ENCODE peak calls at places on chromosomes 7 and 10, in nine cellular contexts. One of them, this sample, is unnamed.

GRCh38 chr7:143052041-143052440 is at the start of gene OR6V1:
- DNase-seq in psoas muscle: no peak
- DNase-seq in H1: no peak
- DNase-seq in heart left ventricle: no peak
- DNase-seq in lower lobe of right lung: no peak
- DNase-seq in IMR-90: no peak
- DNase-seq in gastrocnemius medialis: no peak
- DNase-seq in CD8-positive, alpha-beta T cell: no peak
- DNase-seq in sigmoid colon: no peak
- DNase-seq in this sample: no peak

GRCh38 chr7:151113344-151114150 is 27.3 kb downstream of the AGAP3 start:
- DNase-seq in psoas muscle: no peak
- DNase-seq in H1: no peak
- DNase-seq in heart left ventricle: no peak
- DNase-seq in lower lobe of right lung: peak; percentile 75
- DNase-seq in IMR-90: peak; percentile 93
- DNase-seq in gastrocnemius medialis: no peak
- DNase-seq in CD8-positive, alpha-beta T cell: no peak
- DNase-seq in sigmoid colon: no peak
- DNase-seq in this sample: no peak

GRCh38 chr10:70893227-70894006 is 5.1 kb upstream of the PCBD1 start:
- DNase-seq in psoas muscle: no peak
- DNase-seq in H1: no peak
- DNase-seq in heart left ventricle: no peak
- DNase-seq in lower lobe of right lung: no peak
- DNase-seq in IMR-90: no peak
- DNase-seq in gastrocnemius medialis: no peak
- DNase-seq in CD8-positive, alpha-beta T cell: no peak
- DNase-seq in sigmoid colon: peak; percentile 44
- DNase-seq in this sample: no peak

GRCh38 chr7:113891828-113892227 is 27.0 kb downstream of the PPP1R3A start:
- DNase-seq in psoas muscle: no peak
- DNase-seq in H1: no peak
- DNase-seq in heart left ventricle: no peak
- DNase-seq in lower lobe of right lung: no peak
- DNase-seq in IMR-90: peak; percentile 56
- DNase-seq in gastrocnemius medialis: no peak
- DNase-seq in CD8-positive, alpha-beta T cell: no peak
- DNase-seq in sigmoid colon: no peak
- DNase-seq in this sample: no peak

GRCh38 chr10:114753126-114753525 is 68.5 kb upstream of the FHIP2A start:
- DNase-seq in psoas muscle: no peak
- DNase-seq in H1: no peak
- DNase-seq in heart left ventricle: no peak
- DNase-seq in lower lobe of right lung: no peak
- DNase-seq in IMR-90: peak; percentile 77
- DNase-seq in gastrocnemius medialis: no peak
- DNase-seq in CD8-positive, alpha-beta T cell: no peak
- DNase-seq in sigmoid colon: no peak
- DNase-seq in this sample: no peak

GRCh38 chr10:85642421-85643170 is 724.0 kb downstream of the GRID1 start:
- DNase-seq in psoas muscle: no peak
- DNase-seq in H1: no peak
- DNase-seq in heart left ventricle: no peak
- DNase-seq in lower lobe of right lung: no peak
- DNase-seq in IMR-90: no peak
- DNase-seq in gastrocnemius medialis: no peak
- DNase-seq in CD8-positive, alpha-beta T cell: no peak
- DNase-seq in sigmoid colon: no peak
- DNase-seq in this sample: no peak

GRCh38 chr10:17344206-17344605 is 110.2 kb downstream of the ST8SIA6 start:
- DNase-seq in psoas muscle: no peak
- DNase-seq in H1: no peak
- DNase-seq in heart left ventricle: no peak
- DNase-seq in lower lobe of right lung: no peak
- DNase-seq in IMR-90: no peak
- DNase-seq in gastrocnemius medialis: no peak
- DNase-seq in CD8-positive, alpha-beta T cell: no peak
- DNase-seq in sigmoid colon: no peak
- DNase-seq in this sample: no peak

GRCh38 chr10:32332299-32332750 is 14.6 kb downstream of the EPC1 start:
- DNase-seq in psoas muscle: no peak
- DNase-seq in H1: no peak
- DNase-seq in heart left ventricle: no peak
- DNase-seq in lower lobe of right lung: no peak
- DNase-seq in IMR-90: peak; percentile 25
- DNase-seq in gastrocnemius medialis: peak; percentile 50
- DNase-seq in CD8-positive, alpha-beta T cell: peak; percentile 54
- DNase-seq in sigmoid colon: no peak
- DNase-seq in this sample: peak; percentile 47

GRCh38 chr10:111117528-111118277 is 40.9 kb downstream of the ADRA2A start:
- DNase-seq in psoas muscle: no peak
- DNase-seq in H1: no peak
- DNase-seq in heart left ventricle: no peak
- DNase-seq in lower lobe of right lung: no peak
- DNase-seq in IMR-90: no peak
- DNase-seq in gastrocnemius medialis: no peak
- DNase-seq in CD8-positive, alpha-beta T cell: no peak
- DNase-seq in sigmoid colon: no peak
- DNase-seq in this sample: no peak

GRCh38 chr10:116146374-116146773 is 126.6 kb downstream of the GFRA1 start:
- DNase-seq in psoas muscle: no peak
- DNase-seq in H1: no peak
- DNase-seq in heart left ventricle: no peak
- DNase-seq in lower lobe of right lung: no peak
- DNase-seq in IMR-90: peak; percentile 30
- DNase-seq in gastrocnemius medialis: no peak
- DNase-seq in CD8-positive, alpha-beta T cell: no peak
- DNase-seq in sigmoid colon: no peak
- DNase-seq in this sample: no peak

GRCh38 chr7:665251-665650 is 61.2 kb upstream of the DNAAF5 start:
- DNase-seq in psoas muscle: no peak
- DNase-seq in H1: peak; percentile 56
- DNase-seq in heart left ventricle: no peak
- DNase-seq in lower lobe of right lung: no peak
- DNase-seq in IMR-90: peak; percentile 51
- DNase-seq in gastrocnemius medialis: no peak
- DNase-seq in CD8-positive, alpha-beta T cell: no peak
- DNase-seq in sigmoid colon: peak; percentile 76
- DNase-seq in this sample: peak; percentile 82

GRCh38 chr10:21525367-21526183 is at the start of gene SKIDA1:
- DNase-seq in psoas muscle: peak; percentile 94
- DNase-seq in H1: peak; percentile 90
- DNase-seq in heart left ventricle: peak; percentile 89
- DNase-seq in lower lobe of right lung: peak; percentile 90
- DNase-seq in IMR-90: peak; percentile 86
- DNase-seq in gastrocnemius medialis: peak; percentile 82
- DNase-seq in CD8-positive, alpha-beta T cell: peak; percentile 40
- DNase-seq in sigmoid colon: peak; percentile 93
- DNase-seq in this sample: peak; percentile 88

GRCh38 chr7:137935849-137936508 is 65.9 kb downstream of the CREB3L2 start:
- DNase-seq in psoas muscle: no peak
- DNase-seq in H1: no peak
- DNase-seq in heart left ventricle: no peak
- DNase-seq in lower lobe of right lung: no peak
- DNase-seq in IMR-90: no peak
- DNase-seq in gastrocnemius medialis: peak; percentile 24
- DNase-seq in CD8-positive, alpha-beta T cell: no peak
- DNase-seq in sigmoid colon: no peak
- DNase-seq in this sample: no peak

DNA sequence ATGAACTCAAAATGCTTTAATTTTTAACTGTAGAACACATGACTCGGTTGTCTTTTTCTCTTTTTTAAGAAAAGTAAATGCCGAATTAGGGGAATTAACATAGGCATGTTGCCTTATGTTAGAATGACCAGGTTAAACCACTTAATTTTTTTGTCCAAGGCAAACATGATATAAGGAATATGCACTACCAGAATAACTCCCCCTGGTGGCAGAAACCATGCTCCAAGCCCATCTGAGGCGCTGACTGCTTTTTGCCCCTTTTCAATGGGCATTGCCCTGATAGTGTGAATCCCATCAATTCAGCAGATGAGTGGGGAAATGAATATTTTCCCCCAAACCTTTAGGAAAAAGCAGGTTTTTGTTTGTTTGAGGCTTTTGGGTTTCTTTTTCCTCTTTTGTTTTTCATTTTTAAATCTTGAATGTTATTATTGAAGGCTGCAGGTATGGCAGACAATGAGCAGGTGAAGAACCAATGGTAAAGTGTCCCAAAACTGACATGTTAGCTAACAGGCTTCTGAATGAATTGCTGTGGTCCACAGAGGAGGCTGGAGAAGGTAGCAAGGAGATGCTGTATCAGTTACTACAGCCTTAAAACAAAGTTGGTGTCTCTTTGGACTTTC is 284.3 kb downstream of the SORCS3 start:
- DNase-seq in psoas muscle: no peak
- DNase-seq in H1: peak; percentile 71
- DNase-seq in heart left ventricle: peak; percentile 14
- DNase-seq in lower lobe of right lung: no peak
- DNase-seq in IMR-90: no peak
- DNase-seq in gastrocnemius medialis: no peak
- DNase-seq in CD8-positive, alpha-beta T cell: no peak
- DNase-seq in sigmoid colon: no peak
- DNase-seq in this sample: peak; percentile 70
- TF ChIP-seq CTCF in psoas muscle: peak; percentile 42
- TF ChIP-seq CTCF in H1: peak; percentile 63
- TF ChIP-seq CTCF in heart left ventricle: peak; percentile 67
- TF ChIP-seq CTCF in lower lobe of right lung: peak; percentile 71
- TF ChIP-seq CTCF in IMR-90: peak; percentile 13
- TF ChIP-seq CTCF in gastrocnemius medialis: no peak
- TF ChIP-seq CTCF in CD8-positive, alpha-beta T cell: no peak
- TF ChIP-seq CTCF in sigmoid colon: peak; percentile 21
- TF ChIP-seq CTCF in this sample: peak; percentile 74

GRCh38 chr10:6164271-6165095 is 38.2 kb upstream of the PFKFB3 start:
- DNase-seq in psoas muscle: no peak
- DNase-seq in H1: no peak
- DNase-seq in heart left ventricle: no peak
- DNase-seq in lower lobe of right lung: no peak
- DNase-seq in IMR-90: no peak
- DNase-seq in gastrocnemius medialis: no peak
- DNase-seq in CD8-positive, alpha-beta T cell: no peak
- DNase-seq in sigmoid colon: peak; percentile 63
- DNase-seq in this sample: peak; percentile 73

GRCh38 chr10:6161913-6162312 is 40.8 kb upstream of the PFKFB3 start:
- DNase-seq in psoas muscle: no peak
- DNase-seq in H1: no peak
- DNase-seq in heart left ventricle: no peak
- DNase-seq in lower lobe of right lung: no peak
- DNase-seq in IMR-90: no peak
- DNase-seq in gastrocnemius medialis: no peak
- DNase-seq in CD8-positive, alpha-beta T cell: no peak
- DNase-seq in sigmoid colon: no peak
- DNase-seq in this sample: no peak

GRCh38 chr10:6165221-6165725 is 37.5 kb upstream of the PFKFB3 start:
- DNase-seq in psoas muscle: no peak
- DNase-seq in H1: no peak
- DNase-seq in heart left ventricle: no peak
- DNase-seq in lower lobe of right lung: no peak
- DNase-seq in IMR-90: no peak
- DNase-seq in gastrocnemius medialis: no peak
- DNase-seq in CD8-positive, alpha-beta T cell: no peak
- DNase-seq in sigmoid colon: no peak
- DNase-seq in this sample: no peak

GRCh38 chr10:6162589-6163356 is 40.0 kb upstream of the PFKFB3 start:
- DNase-seq in psoas muscle: no peak
- DNase-seq in H1: no peak
- DNase-seq in heart left ventricle: no peak
- DNase-seq in lower lobe of right lung: no peak
- DNase-seq in IMR-90: no peak
- DNase-seq in gastrocnemius medialis: no peak
- DNase-seq in CD8-positive, alpha-beta T cell: no peak
- DNase-seq in sigmoid colon: no peak
- DNase-seq in this sample: peak; percentile 85

GRCh38 chr10:6163364-6164270 is 39.1 kb upstream of the PFKFB3 start:
- DNase-seq in psoas muscle: peak; percentile 97
- DNase-seq in H1: peak; percentile 94
- DNase-seq in heart left ventricle: peak; percentile 94
- DNase-seq in lower lobe of right lung: peak; percentile 93
- DNase-seq in IMR-90: peak; percentile 84
- DNase-seq in gastrocnemius medialis: peak; percentile 91
- DNase-seq in CD8-positive, alpha-beta T cell: peak; percentile 91
- DNase-seq in sigmoid colon: peak; percentile 95
- DNase-seq in this sample: peak; percentile 91
- H3K27ac ChIP-seq in psoas muscle: peak overlapping the region; percentile 92
- H3K27ac ChIP-seq in H1: no peak overlapping the region
- H3K27ac ChIP-seq in heart left ventricle: peak overlapping the region; percentile 83
- H3K27ac ChIP-seq in lower lobe of right lung: peak overlapping the region; percentile 95
- H3K27ac ChIP-seq in IMR-90: peak overlapping the region; percentile 55
- H3K27ac ChIP-seq in gastrocnemius medialis: peak overlapping the region; percentile 99
- H3K27ac ChIP-seq in CD8-positive, alpha-beta T cell: peak overlapping the region; percentile 90
- H3K27ac ChIP-seq in sigmoid colon: peak overlapping the region; percentile 90
- H3K27ac ChIP-seq in this sample: peak overlapping the region; percentile 93

DNA sequence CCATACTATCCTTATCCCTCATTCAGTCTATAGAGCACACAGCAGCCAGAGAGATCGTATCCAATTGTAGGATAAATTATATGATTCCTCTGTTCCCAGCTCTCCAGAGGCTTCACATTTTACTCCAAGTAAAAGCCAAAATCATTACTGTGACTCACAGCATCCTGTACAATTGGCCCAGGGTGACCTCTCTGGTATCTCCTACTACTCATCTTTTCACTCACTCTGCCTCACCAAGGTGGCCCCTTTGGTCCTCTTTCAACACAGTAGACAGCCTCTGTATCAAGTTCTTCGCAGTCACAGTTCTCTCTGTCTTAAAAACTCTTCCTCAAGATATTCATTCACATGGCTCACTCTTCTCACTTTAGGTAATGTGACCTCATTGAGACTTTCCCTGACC is 72.6 kb upstream of the LSM8 start:
- DNase-seq in psoas muscle: no peak
- DNase-seq in H1: no peak
- DNase-seq in heart left ventricle: no peak
- DNase-seq in lower lobe of right lung: no peak
- DNase-seq in IMR-90: no peak
- DNase-seq in gastrocnemius medialis: no peak
- DNase-seq in CD8-positive, alpha-beta T cell: no peak
- DNase-seq in sigmoid colon: no peak
- DNase-seq in this sample: no peak
- H3K4me3 ChIP-seq in psoas muscle: no peak overlapping the region
- H3K4me3 ChIP-seq in H1: no peak overlapping the region
- H3K4me3 ChIP-seq in heart left ventricle: no peak overlapping the region
- H3K4me3 ChIP-seq in lower lobe of right lung: no peak overlapping the region
- H3K4me3 ChIP-seq in IMR-90: no peak overlapping the region
- H3K4me3 ChIP-seq in gastrocnemius medialis: no peak overlapping the region
- H3K4me3 ChIP-seq in CD8-positive, alpha-beta T cell: no peak overlapping the region
- H3K4me3 ChIP-seq in sigmoid colon: no peak overlapping the region
- H3K4me3 ChIP-seq in this sample: no peak overlapping the region

DNA sequence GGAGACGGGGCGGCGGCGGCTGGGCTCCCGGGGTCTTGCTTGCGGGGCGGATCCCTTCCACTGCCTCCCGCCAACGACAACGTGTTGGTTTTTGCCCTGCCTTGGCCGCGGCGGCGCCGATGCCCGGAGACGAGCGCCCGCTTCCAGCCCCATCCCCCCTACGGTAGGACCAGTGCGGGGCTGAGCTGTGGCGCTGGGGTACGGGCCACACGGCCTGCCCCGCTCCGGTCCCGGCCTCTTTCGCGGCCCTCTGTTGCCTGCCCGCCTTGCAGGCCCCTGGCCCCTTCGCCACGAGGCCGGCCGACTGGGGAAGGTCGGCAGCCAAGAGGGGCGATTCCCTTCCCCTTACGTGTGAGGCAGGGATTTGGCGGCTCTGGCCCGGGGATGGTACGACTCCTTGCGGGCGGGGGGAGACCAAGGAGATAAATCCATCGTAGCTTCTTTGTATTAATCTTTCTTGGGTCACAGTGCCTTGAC is 488 bp downstream of the EIF4H start:
- DNase-seq in psoas muscle: peak; percentile 82
- DNase-seq in H1: no peak
- DNase-seq in heart left ventricle: peak; percentile 36
- DNase-seq in lower lobe of right lung: no peak
- DNase-seq in IMR-90: peak; percentile 51
- DNase-seq in gastrocnemius medialis: peak; percentile 48
- DNase-seq in CD8-positive, alpha-beta T cell: peak; percentile 14
- DNase-seq in sigmoid colon: peak; percentile 78
- DNase-seq in this sample: peak; percentile 49
- TF ChIP-seq CTCF in psoas muscle: no peak
- TF ChIP-seq CTCF in H1: no peak
- TF ChIP-seq CTCF in heart left ventricle: no peak
- TF ChIP-seq CTCF in lower lobe of right lung: no peak
- TF ChIP-seq CTCF in IMR-90: no peak
- TF ChIP-seq CTCF in gastrocnemius medialis: no peak
- TF ChIP-seq CTCF in CD8-positive, alpha-beta T cell: no peak
- TF ChIP-seq CTCF in sigmoid colon: no peak
- TF ChIP-seq CTCF in this sample: no peak

This sample was measured in testis.